ENCODE peak calls at places on chromosomes 16 and 17, in ten cellular contexts. One of them, this sample, is unnamed.

GRCh38 chr16:84340305-84341040 is 27.9 kb upstream of the ATP2C2 start:
- DNase-seq in BJ: no peak
- DNase-seq in central memory CD8-positive, alpha-beta T cell: no peak
- DNase-seq in Calu3: peak
- DNase-seq in NCI-H1436 treated with DMSO at 0.1 percent for 48 hours: no peak
- DNase-seq in IMR-90: no peak
- DNase-seq in Ammon's horn: no peak
- DNase-seq in ELR: peak
- DNase-seq in effector memory CD4-positive, alpha-beta T cell: no peak
- DNase-seq in K562: no peak
- DNase-seq in this sample: no peak

GRCh38 chr17:3963214-3964201 is 729 bp downstream of the ATP2A3 start:
- DNase-seq in BJ: no peak
- DNase-seq in central memory CD8-positive, alpha-beta T cell: peak
- DNase-seq in Calu3: no peak
- DNase-seq in NCI-H1436 treated with DMSO at 0.1 percent for 48 hours: no peak
- DNase-seq in IMR-90: no peak
- DNase-seq in Ammon's horn: no peak
- DNase-seq in ELR: no peak
- DNase-seq in effector memory CD4-positive, alpha-beta T cell: peak
- DNase-seq in K562: peak
- DNase-seq in this sample: peak

GRCh38 chr17:2094891-2095535 is 40.1 kb downstream of the HIC1 start:
- DNase-seq in BJ: no peak
- DNase-seq in central memory CD8-positive, alpha-beta T cell: no peak
- DNase-seq in Calu3: no peak
- DNase-seq in NCI-H1436 treated with DMSO at 0.1 percent for 48 hours: no peak
- DNase-seq in IMR-90: peak
- DNase-seq in Ammon's horn: peak
- DNase-seq in ELR: peak
- DNase-seq in effector memory CD4-positive, alpha-beta T cell: no peak
- DNase-seq in K562: no peak
- DNase-seq in this sample: no peak

GRCh38 chr17:61248399-61248798 is 151.2 kb upstream of the TBX2 start:
- DNase-seq in BJ: no peak
- DNase-seq in central memory CD8-positive, alpha-beta T cell: no peak
- DNase-seq in Calu3: no peak
- DNase-seq in NCI-H1436 treated with DMSO at 0.1 percent for 48 hours: no peak
- DNase-seq in IMR-90: peak
- DNase-seq in Ammon's horn: no peak
- DNase-seq in ELR: peak
- DNase-seq in effector memory CD4-positive, alpha-beta T cell: no peak
- DNase-seq in K562: no peak
- DNase-seq in this sample: no peak

GRCh38 chr17:79617740-79618382 is 7.0 kb upstream of the RBFOX3 start:
- DNase-seq in BJ: no peak
- DNase-seq in central memory CD8-positive, alpha-beta T cell: no peak
- DNase-seq in Calu3: no peak
- DNase-seq in NCI-H1436 treated with DMSO at 0.1 percent for 48 hours: no peak
- DNase-seq in IMR-90: no peak
- DNase-seq in Ammon's horn: no peak
- DNase-seq in ELR: no peak
- DNase-seq in effector memory CD4-positive, alpha-beta T cell: no peak
- DNase-seq in K562: no peak
- DNase-seq in this sample: no peak

GRCh38 chr16:61901689-61902088 is 134.5 kb downstream of the CDH8 start:
- DNase-seq in BJ: no peak
- DNase-seq in central memory CD8-positive, alpha-beta T cell: no peak
- DNase-seq in Calu3: no peak
- DNase-seq in NCI-H1436 treated with DMSO at 0.1 percent for 48 hours: no peak
- DNase-seq in IMR-90: no peak
- DNase-seq in Ammon's horn: no peak
- DNase-seq in ELR: no peak
- DNase-seq in effector memory CD4-positive, alpha-beta T cell: no peak
- DNase-seq in K562: no peak
- DNase-seq in this sample: no peak

GRCh38 chr16:19722981-19723380 is 4.9 kb downstream of the IQCK start:
- DNase-seq in BJ: no peak
- DNase-seq in central memory CD8-positive, alpha-beta T cell: no peak
- DNase-seq in Calu3: no peak
- DNase-seq in NCI-H1436 treated with DMSO at 0.1 percent for 48 hours: no peak
- DNase-seq in IMR-90: no peak
- DNase-seq in Ammon's horn: no peak
- DNase-seq in ELR: no peak
- DNase-seq in effector memory CD4-positive, alpha-beta T cell: no peak
- DNase-seq in K562: no peak
- DNase-seq in this sample: no peak

GRCh38 chr16:84308120-84308519 is 13.4 kb downstream of the WFDC1 start:
- DNase-seq in BJ: no peak
- DNase-seq in central memory CD8-positive, alpha-beta T cell: no peak
- DNase-seq in Calu3: peak
- DNase-seq in NCI-H1436 treated with DMSO at 0.1 percent for 48 hours: no peak
- DNase-seq in IMR-90: peak
- DNase-seq in Ammon's horn: peak
- DNase-seq in ELR: peak
- DNase-seq in effector memory CD4-positive, alpha-beta T cell: no peak
- DNase-seq in K562: peak
- DNase-seq in this sample: no peak

GRCh38 chr17:81189016-81189415 is 23.0 kb upstream of the AATK start:
- DNase-seq in BJ: no peak
- DNase-seq in central memory CD8-positive, alpha-beta T cell: no peak
- DNase-seq in Calu3: no peak
- DNase-seq in NCI-H1436 treated with DMSO at 0.1 percent for 48 hours: no peak
- DNase-seq in IMR-90: no peak
- DNase-seq in Ammon's horn: no peak
- DNase-seq in ELR: no peak
- DNase-seq in effector memory CD4-positive, alpha-beta T cell: no peak
- DNase-seq in K562: no peak
- DNase-seq in this sample: no peak

GRCh38 chr17:56047321-56047720 is 106.0 kb upstream of the ANKFN1 start:
- DNase-seq in BJ: no peak
- DNase-seq in central memory CD8-positive, alpha-beta T cell: no peak
- DNase-seq in Calu3: no peak
- DNase-seq in NCI-H1436 treated with DMSO at 0.1 percent for 48 hours: no peak
- DNase-seq in IMR-90: no peak
- DNase-seq in Ammon's horn: no peak
- DNase-seq in ELR: no peak
- DNase-seq in effector memory CD4-positive, alpha-beta T cell: no peak
- DNase-seq in K562: no peak
- DNase-seq in this sample: no peak

This sample was measured in T follicular helper cell.